ENCODE peak calls at places on chromosomes 12 and 14, in eight cellular contexts. One of them, this sample, is unnamed.
A peak's percentile ranks its signal among the peaks of the same experiment; 100 is the strongest.

GRCh38 chr14:64060648-64061096 is 207.9 kb downstream of the SYNE2 start:
- DNase-seq in hepatocyte: no peak
- DNase-seq in osteoblast: peak; percentile 80
- DNase-seq in DND-41: no peak
- DNase-seq in GM23338: peak; percentile 95
- DNase-seq in IMR-90: no peak
- DNase-seq in GM23248: peak; percentile 11
- DNase-seq in HCT116: peak; percentile 29
- DNase-seq in this sample: no peak

GRCh38 chr14:39491134-39491541 is 58.9 kb upstream of the FBXO33 start:
- DNase-seq in hepatocyte: peak; percentile 63
- DNase-seq in osteoblast: no peak
- DNase-seq in DND-41: no peak
- DNase-seq in GM23338: peak; percentile 75
- DNase-seq in IMR-90: peak; percentile 52
- DNase-seq in GM23248: peak; percentile 55
- DNase-seq in HCT116: peak; percentile 22
- DNase-seq in this sample: peak; percentile 33

GRCh38 chr14:65972346-65972745 is 513.8 kb upstream of the CCDC196 start:
- DNase-seq in hepatocyte: no peak
- DNase-seq in osteoblast: no peak
- DNase-seq in DND-41: no peak
- DNase-seq in GM23338: no peak
- DNase-seq in IMR-90: no peak
- DNase-seq in GM23248: peak; percentile 62
- DNase-seq in HCT116: no peak
- DNase-seq in this sample: no peak

GRCh38 chr12:76866146-76866545 is 12.7 kb downstream of the CSRP2 start:
- DNase-seq in hepatocyte: no peak
- DNase-seq in osteoblast: no peak
- DNase-seq in DND-41: no peak
- DNase-seq in GM23338: peak; percentile 17
- DNase-seq in IMR-90: no peak
- DNase-seq in GM23248: peak; percentile 19
- DNase-seq in HCT116: no peak
- DNase-seq in this sample: peak; percentile 62

GRCh38 chr12:50132505-50133135 is 20.6 kb downstream of the COX14 start:
- DNase-seq in hepatocyte: peak; percentile 59
- DNase-seq in osteoblast: no peak
- DNase-seq in DND-41: no peak
- DNase-seq in GM23338: peak; percentile 82
- DNase-seq in IMR-90: peak; percentile 61
- DNase-seq in GM23248: peak; percentile 59
- DNase-seq in HCT116: no peak
- DNase-seq in this sample: no peak

GRCh38 chr14:102233081-102233480 is 71.9 kb downstream of the MOK start:
- DNase-seq in hepatocyte: no peak
- DNase-seq in osteoblast: peak; percentile 73
- DNase-seq in DND-41: no peak
- DNase-seq in GM23338: no peak
- DNase-seq in IMR-90: no peak
- DNase-seq in GM23248: no peak
- DNase-seq in HCT116: no peak
- DNase-seq in this sample: no peak

GRCh38 chr14:40682131-40682913 is 924.4 kb upstream of the LRFN5 start:
- DNase-seq in hepatocyte: no peak
- DNase-seq in osteoblast: no peak
- DNase-seq in DND-41: no peak
- DNase-seq in GM23338: peak; percentile 4
- DNase-seq in IMR-90: no peak
- DNase-seq in GM23248: no peak
- DNase-seq in HCT116: no peak
- DNase-seq in this sample: no peak

GRCh38 chr12:3531496-3531895 is 40.5 kb downstream of the PRMT8 start:
- DNase-seq in hepatocyte: no peak
- DNase-seq in osteoblast: no peak
- DNase-seq in DND-41: no peak
- DNase-seq in GM23338: no peak
- DNase-seq in IMR-90: no peak
- DNase-seq in GM23248: no peak
- DNase-seq in HCT116: no peak
- DNase-seq in this sample: no peak

GRCh38 chr14:22854963-22855724 is 16.4 kb upstream of the LRP10 start:
- DNase-seq in hepatocyte: peak; percentile 61
- DNase-seq in osteoblast: peak; percentile 25
- DNase-seq in DND-41: no peak
- DNase-seq in GM23338: peak; percentile 30
- DNase-seq in IMR-90: no peak
- DNase-seq in GM23248: no peak
- DNase-seq in HCT116: no peak
- DNase-seq in this sample: no peak

GRCh38 chr12:108856170-108856427 is 1.3 kb downstream of the SSH1 start:
- DNase-seq in hepatocyte: no peak
- DNase-seq in osteoblast: no peak
- DNase-seq in DND-41: no peak
- DNase-seq in GM23338: no peak
- DNase-seq in IMR-90: no peak
- DNase-seq in GM23248: no peak
- DNase-seq in HCT116: no peak
- DNase-seq in this sample: no peak

GRCh38 chr14:95039993-95040348 is 117.4 kb downstream of the DICER1 start:
- DNase-seq in hepatocyte: no peak
- DNase-seq in osteoblast: no peak
- DNase-seq in DND-41: no peak
- DNase-seq in GM23338: no peak
- DNase-seq in IMR-90: no peak
- DNase-seq in GM23248: no peak
- DNase-seq in HCT116: no peak
- DNase-seq in this sample: no peak

GRCh38 chr14:51554339-51554920 is 97.3 kb upstream of the FRMD6 start:
- DNase-seq in hepatocyte: no peak
- DNase-seq in osteoblast: peak; percentile 64
- DNase-seq in DND-41: no peak
- DNase-seq in GM23338: no peak
- DNase-seq in IMR-90: peak; percentile 96
- DNase-seq in GM23248: peak; percentile 85
- DNase-seq in HCT116: no peak
- DNase-seq in this sample: peak; percentile 66

GRCh38 chr12:132142679-132143327 is 1.3 kb downstream of the DDX51 start:
- DNase-seq in hepatocyte: no peak
- DNase-seq in osteoblast: peak; percentile 69
- DNase-seq in DND-41: no peak
- DNase-seq in GM23338: no peak
- DNase-seq in IMR-90: no peak
- DNase-seq in GM23248: no peak
- DNase-seq in HCT116: no peak
- DNase-seq in this sample: no peak

GRCh38 chr14:20492486-20492885 is 12.9 kb upstream of the RNASE10 start:
- DNase-seq in hepatocyte: no peak
- DNase-seq in osteoblast: no peak
- DNase-seq in DND-41: no peak
- DNase-seq in GM23338: no peak
- DNase-seq in IMR-90: peak; percentile 83
- DNase-seq in GM23248: no peak
- DNase-seq in HCT116: no peak
- DNase-seq in this sample: peak; percentile 53

GRCh38 chr12:14261861-14262260 is 103.6 kb upstream of the ATF7IP start:
- DNase-seq in hepatocyte: no peak
- DNase-seq in osteoblast: no peak
- DNase-seq in DND-41: no peak
- DNase-seq in GM23338: no peak
- DNase-seq in IMR-90: no peak
- DNase-seq in GM23248: no peak
- DNase-seq in HCT116: no peak
- DNase-seq in this sample: no peak

GRCh38 chr12:6067152-6067916 is 57.1 kb downstream of the VWF start:
- DNase-seq in hepatocyte: peak; percentile 60
- DNase-seq in osteoblast: peak; percentile 86
- DNase-seq in DND-41: no peak
- DNase-seq in GM23338: peak; percentile 79
- DNase-seq in IMR-90: peak; percentile 28
- DNase-seq in GM23248: peak; percentile 53
- DNase-seq in HCT116: peak; percentile 76
- DNase-seq in this sample: peak; percentile 35

GRCh38 chr12:49359671-49360070 is 7.6 kb upstream of the SPATS2 start:
- DNase-seq in hepatocyte: no peak
- DNase-seq in osteoblast: peak; percentile 73
- DNase-seq in DND-41: no peak
- DNase-seq in GM23338: no peak
- DNase-seq in IMR-90: no peak
- DNase-seq in GM23248: peak; percentile 30
- DNase-seq in HCT116: no peak
- DNase-seq in this sample: no peak

GRCh38 chr12:56571131-56571530 is 49.5 kb downstream of the RBMS2 start:
- DNase-seq in hepatocyte: peak; percentile 39
- DNase-seq in osteoblast: no peak
- DNase-seq in DND-41: no peak
- DNase-seq in GM23338: no peak
- DNase-seq in IMR-90: no peak
- DNase-seq in GM23248: no peak
- DNase-seq in HCT116: no peak
- DNase-seq in this sample: no peak

GRCh38 chr12:124828264-124829007 is 35.2 kb downstream of the SCARB1 start:
- DNase-seq in hepatocyte: peak; percentile 70
- DNase-seq in osteoblast: peak; percentile 89
- DNase-seq in DND-41: no peak
- DNase-seq in GM23338: no peak
- DNase-seq in IMR-90: peak; percentile 13
- DNase-seq in GM23248: peak; percentile 79
- DNase-seq in HCT116: no peak
- DNase-seq in this sample: no peak

GRCh38 chr12:7060353-7060954 is at the start of gene C1S:
- DNase-seq in hepatocyte: peak; percentile 87
- DNase-seq in osteoblast: peak; percentile 94
- DNase-seq in DND-41: no peak
- DNase-seq in GM23338: peak; percentile 84
- DNase-seq in IMR-90: peak; percentile 99
- DNase-seq in GM23248: peak; percentile 98
- DNase-seq in HCT116: no peak
- DNase-seq in this sample: peak; percentile 93

GRCh38 chr14:89908712-89909450 is 45.6 kb downstream of the EFCAB11 start:
- DNase-seq in hepatocyte: no peak
- DNase-seq in osteoblast: no peak
- DNase-seq in DND-41: no peak
- DNase-seq in GM23338: no peak
- DNase-seq in IMR-90: no peak
- DNase-seq in GM23248: peak; percentile 13
- DNase-seq in HCT116: no peak
- DNase-seq in this sample: no peak

GRCh38 chr14:68000516-68000915 is 180.9 kb downstream of the RAD51B start:
- DNase-seq in hepatocyte: no peak
- DNase-seq in osteoblast: no peak
- DNase-seq in DND-41: no peak
- DNase-seq in GM23338: no peak
- DNase-seq in IMR-90: no peak
- DNase-seq in GM23248: peak; percentile 8
- DNase-seq in HCT116: no peak
- DNase-seq in this sample: no peak

GRCh38 chr12:26941251-26941650 is 3.0 kb downstream of the FGFR1OP2 start:
- DNase-seq in hepatocyte: no peak
- DNase-seq in osteoblast: no peak
- DNase-seq in DND-41: no peak
- DNase-seq in GM23338: no peak
- DNase-seq in IMR-90: no peak
- DNase-seq in GM23248: peak; percentile 21
- DNase-seq in HCT116: no peak
- DNase-seq in this sample: no peak
- H4K20me1 ChIP-seq in hepatocyte: peaks cover 16% of the 10 kb centered on the region
- H4K20me1 ChIP-seq in osteoblast: peaks cover 27% of the 10 kb centered on the region
- H4K20me1 ChIP-seq in DND-41: peaks cover 22% of the 10 kb centered on the region
- H4K20me1 ChIP-seq in GM23338: peaks cover 36% of the 10 kb centered on the region
- H4K20me1 ChIP-seq in IMR-90: peaks cover 31% of the 10 kb centered on the region
- H4K20me1 ChIP-seq in GM23248: no peaks in the 10 kb centered on the region
- H4K20me1 ChIP-seq in HCT116: peaks cover 11% of the 10 kb centered on the region
- H4K20me1 ChIP-seq in this sample: no peaks in the 10 kb centered on the region

GRCh38 chr12:46214668-46215429 is 54.0 kb downstream of the SLC38A1 start:
- DNase-seq in hepatocyte: no peak
- DNase-seq in osteoblast: no peak
- DNase-seq in DND-41: peak; percentile 48
- DNase-seq in GM23338: no peak
- DNase-seq in IMR-90: peak; percentile 36
- DNase-seq in GM23248: no peak
- DNase-seq in HCT116: no peak
- DNase-seq in this sample: no peak
- H3K4me2 ChIP-seq in hepatocyte: no peak overlapping the region
- H3K4me2 ChIP-seq in osteoblast: no peak overlapping the region
- H3K4me2 ChIP-seq in DND-41: peak overlapping the region; percentile 26
- H3K4me2 ChIP-seq in GM23338: no peak overlapping the region
- H3K4me2 ChIP-seq in IMR-90: peak overlapping the region; percentile 52
- H3K4me2 ChIP-seq in GM23248: no peak overlapping the region
- H3K4me2 ChIP-seq in HCT116: no peak overlapping the region
- H3K4me2 ChIP-seq in this sample: no peak overlapping the region

GRCh38 chr12:20309504-20310148 is 58.7 kb upstream of the PDE3A start:
- DNase-seq in hepatocyte: no peak
- DNase-seq in osteoblast: no peak
- DNase-seq in DND-41: no peak
- DNase-seq in GM23338: no peak
- DNase-seq in IMR-90: no peak
- DNase-seq in GM23248: no peak
- DNase-seq in HCT116: no peak
- DNase-seq in this sample: no peak

GRCh38 chr12:20300457-20300856 is 67.9 kb upstream of the PDE3A start:
- DNase-seq in hepatocyte: no peak
- DNase-seq in osteoblast: no peak
- DNase-seq in DND-41: no peak
- DNase-seq in GM23338: no peak
- DNase-seq in IMR-90: no peak
- DNase-seq in GM23248: no peak
- DNase-seq in HCT116: no peak
- DNase-seq in this sample: no peak

DNA sequence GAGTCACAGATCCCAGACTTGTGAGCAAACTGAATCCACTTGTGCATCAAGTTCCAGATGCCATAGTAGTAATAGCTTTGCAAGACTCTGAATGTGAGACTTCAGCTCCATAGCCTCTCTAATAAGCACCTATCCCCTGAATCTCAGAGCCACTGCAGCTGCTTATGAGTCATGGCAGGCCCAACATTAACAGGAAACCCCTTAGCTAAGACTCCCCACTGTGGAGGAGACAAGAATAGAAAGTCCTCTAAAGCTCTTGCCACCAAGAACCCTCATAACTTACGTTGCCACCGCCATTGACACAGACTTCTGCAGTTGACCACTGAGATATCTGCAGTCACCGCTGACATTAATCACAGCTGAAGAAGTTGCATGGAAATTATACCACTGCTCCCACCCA is 62.9 kb upstream of the PDE3A start:
- DNase-seq in hepatocyte: no peak
- DNase-seq in osteoblast: no peak
- DNase-seq in DND-41: no peak
- DNase-seq in GM23338: no peak
- DNase-seq in IMR-90: peak; percentile 2
- DNase-seq in GM23248: no peak
- DNase-seq in HCT116: no peak
- DNase-seq in this sample: no peak
- H4K20me1 ChIP-seq in hepatocyte: no peaks in the 10 kb centered on the region
- H4K20me1 ChIP-seq in osteoblast: no peaks in the 10 kb centered on the region
- H4K20me1 ChIP-seq in DND-41: no peaks in the 10 kb centered on the region
- H4K20me1 ChIP-seq in GM23338: no peaks in the 10 kb centered on the region
- H4K20me1 ChIP-seq in IMR-90: no peaks in the 10 kb centered on the region
- H4K20me1 ChIP-seq in GM23248: no peaks in the 10 kb centered on the region
- H4K20me1 ChIP-seq in HCT116: no peaks in the 10 kb centered on the region
- H4K20me1 ChIP-seq in this sample: no peaks in the 10 kb centered on the region

GRCh38 chr14:80100681-80101080 is 110.6 kb downstream of the DIO2 start:
- DNase-seq in hepatocyte: no peak
- DNase-seq in osteoblast: no peak
- DNase-seq in DND-41: no peak
- DNase-seq in GM23338: no peak
- DNase-seq in IMR-90: no peak
- DNase-seq in GM23248: no peak
- DNase-seq in HCT116: no peak
- DNase-seq in this sample: no peak

GRCh38 chr14:80095623-80096022 is 115.7 kb downstream of the DIO2 start:
- DNase-seq in hepatocyte: no peak
- DNase-seq in osteoblast: no peak
- DNase-seq in DND-41: no peak
- DNase-seq in GM23338: no peak
- DNase-seq in IMR-90: peak; percentile 85
- DNase-seq in GM23248: peak; percentile 74
- DNase-seq in HCT116: no peak
- DNase-seq in this sample: peak; percentile 94
- H3K4me2 ChIP-seq in hepatocyte: no peak overlapping the region
- H3K4me2 ChIP-seq in osteoblast: no peak overlapping the region
- H3K4me2 ChIP-seq in DND-41: no peak overlapping the region
- H3K4me2 ChIP-seq in GM23338: no peak overlapping the region
- H3K4me2 ChIP-seq in IMR-90: peak overlapping the region; percentile 68
- H3K4me2 ChIP-seq in GM23248: no peak overlapping the region
- H3K4me2 ChIP-seq in HCT116: no peak overlapping the region
- H3K4me2 ChIP-seq in this sample: no peak overlapping the region